ENCODE peak calls at places on chromosomes 7 and 10, in seven cellular contexts. X is AG04450, B is HepG2, O is fibroblast of the aortic adventitia, G is heart right ventricle, F is body of pancreas, C is HCT116. E is an unnamed sample.

GRCh38 chr10:13669182-13669860 is 82.6 kb downstream of the PRPF18 start:
- DNase-seq in O (no peak), C (no peak), F (no peak), G (no peak), X (no peak), B (no peak), E (no peak)

GRCh38 chr10:85609509-85609908 is 757.1 kb downstream of the GRID1 start:
- DNase-seq in G (no peak), O (no peak), C (no peak), B (no peak), F (no peak), X (no peak), E (no peak)

GRCh38 chr10:60496181-60496580 is 106.5 kb upstream of the ANK3 start:
- DNase-seq in O (peak), G (no peak), C (no peak), F (no peak), X (no peak), B (no peak), E (peak)

GRCh38 chr10:14261341-14261740 is 69.4 kb downstream of the FRMD4A start:
- DNase-seq in G (no peak), C (no peak), F (no peak), X (no peak), B (no peak), O (no peak), E (no peak)

GRCh38 chr10:114642729-114643128 is 15.3 kb downstream of the ABLIM1 start:
- DNase-seq in X (no peak), B (no peak), F (peak), G (no peak), O (no peak), C (no peak), E (no peak)

GRCh38 chr7:143974457-143974856 is 19.8 kb downstream of the OR2F1 start:
- DNase-seq in B (peak), C (no peak), X (no peak), G (no peak), F (no peak), O (no peak), E (no peak)

GRCh38 chr7:116522247-116522646 is 2.6 kb upstream of the CAV1 start:
- DNase-seq in C (peak), X (no peak), B (peak), F (no peak), G (no peak), O (peak), E (peak)

GRCh38 chr7:69732203-69732602 is 133.9 kb downstream of the AUTS2 start:
- DNase-seq in G (no peak), X (no peak), B (peak), F (peak), O (peak), C (no peak), E (peak)

GRCh38 chr10:31401287-31401686 is 82.3 kb downstream of the ZEB1 start:
- DNase-seq in B (no peak), C (no peak), F (no peak), X (no peak), G (no peak), O (no peak), E (no peak)

GRCh38 chr7:114663502-114663901 is 248.9 kb downstream of the FOXP2 start:
- DNase-seq in B (peak), F (no peak), G (no peak), X (peak), O (peak), C (peak), E (peak)

GRCh38 chr10:3099291-3100092 is 32.1 kb downstream of the PFKP start:
- DNase-seq in X (peak), G (no peak), B (peak), C (no peak), F (no peak), O (peak), E (peak)

GRCh38 chr7:158279539-158280466 is 307.8 kb downstream of the PTPRN2 start:
- DNase-seq in C (no peak), F (peak), G (no peak), O (no peak), X (no peak), B (no peak), E (no peak)

GRCh38 chr7:55540226-55540858 is 32.0 kb downstream of the VOPP1 start:
- DNase-seq in C (no peak), F (no peak), G (no peak), X (no peak), B (no peak), O (no peak), E (no peak)

GRCh38 chr10:32059472-32059871 is 3.2 kb upstream of the KIF5B start:
- DNase-seq in C (no peak), X (no peak), O (no peak), B (peak), G (no peak), F (no peak), E (no peak)

GRCh38 chr10:36412942-36413341 is 712.5 kb upstream of the ANKRD30A start:
- DNase-seq in F (no peak), G (no peak), B (no peak), C (no peak), X (no peak), O (no peak), E (no peak)

GRCh38 chr7:21939136-21939857 is 6.4 kb downstream of the CDCA7L start:
- DNase-seq in B (no peak), F (no peak), X (no peak), C (no peak), G (no peak), O (peak), E (peak)

GRCh38 chr7:72546586-72546985 is 134.4 kb upstream of the CALN1 start:
- DNase-seq in C (no peak), G (no peak), F (no peak), X (no peak), O (no peak), B (no peak), E (no peak)

GRCh38 chr7:37921340-37921805 is 933 bp downstream of the EPDR1 start:
- DNase-seq in C (no peak), O (peak), F (peak), B (peak), G (no peak), X (no peak), E (no peak)

GRCh38 chr7:157561816-157562410 is 225.1 kb downstream of the DNAJB6 start:
- DNase-seq in X (no peak), G (no peak), F (no peak), O (no peak), B (no peak), C (no peak), E (no peak)

GRCh38 chr7:50824882-50825281 is 42.2 kb upstream of the GRB10 start:
- DNase-seq in X (no peak), B (peak), C (no peak), O (no peak), F (no peak), G (no peak), E (no peak)

GRCh38 chr10:5518143-5518542 is 6.6 kb upstream of the CALML3 start:
- DNase-seq in O (no peak), X (no peak), C (no peak), F (peak), B (peak), G (no peak), E (no peak)

GRCh38 chr10:62744136-62744535 is 60.4 kb upstream of the ADO start:
- DNase-seq in B (no peak), G (no peak), C (no peak), O (peak), X (no peak), F (no peak), E (no peak)

GRCh38 chr7:51006483-51007235 is 224.0 kb upstream of the GRB10 start:
- DNase-seq in X (no peak), G (no peak), F (no peak), B (no peak), O (no peak), C (no peak), E (no peak)

GRCh38 chr10:4028027-4028471 is 243.0 kb upstream of the KLF6 start:
- DNase-seq in X (peak), G (no peak), O (no peak), B (no peak), C (no peak), F (no peak), E (no peak)

GRCh38 chr7:151330181-151330580 is 11.4 kb upstream of the NUB1 start:
- DNase-seq in F (no peak), C (no peak), B (no peak), X (no peak), G (no peak), O (no peak), E (no peak)

GRCh38 chr7:96040250-96040772 is 268.0 kb downstream of the DYNC1I1 start:
- DNase-seq in G (no peak), C (no peak), O (no peak), F (no peak), X (no peak), B (no peak), E (no peak)

GRCh38 chr7:134832367-134832766 is 52.9 kb downstream of the CALD1 start:
- DNase-seq in B (no peak), G (no peak), O (no peak), C (no peak), F (no peak), X (no peak), E (no peak)

GRCh38 chr7:73740771-73741170 is 2.2 kb upstream of the ABHD11 start:
- DNase-seq in X (no peak), F (no peak), O (no peak), C (no peak), G (no peak), B (no peak), E (no peak)

GRCh38 chr7:73741600-73741999 is 3.0 kb upstream of the ABHD11 start:
- DNase-seq in O (no peak), X (no peak), B (no peak), G (no peak), C (no peak), F (no peak), E (no peak)

GRCh38 chr7:73740212-73740611 is 1.6 kb upstream of the ABHD11 start:
- DNase-seq in F (no peak), X (no peak), O (no peak), C (no peak), G (no peak), B (no peak), E (no peak)

GRCh38 chr7:73742753-73743641 is 4.4 kb upstream of the ABHD11 start:
- DNase-seq in O (no peak), B (peak), F (peak), G (no peak), C (peak), X (no peak), E (no peak)

DNA sequence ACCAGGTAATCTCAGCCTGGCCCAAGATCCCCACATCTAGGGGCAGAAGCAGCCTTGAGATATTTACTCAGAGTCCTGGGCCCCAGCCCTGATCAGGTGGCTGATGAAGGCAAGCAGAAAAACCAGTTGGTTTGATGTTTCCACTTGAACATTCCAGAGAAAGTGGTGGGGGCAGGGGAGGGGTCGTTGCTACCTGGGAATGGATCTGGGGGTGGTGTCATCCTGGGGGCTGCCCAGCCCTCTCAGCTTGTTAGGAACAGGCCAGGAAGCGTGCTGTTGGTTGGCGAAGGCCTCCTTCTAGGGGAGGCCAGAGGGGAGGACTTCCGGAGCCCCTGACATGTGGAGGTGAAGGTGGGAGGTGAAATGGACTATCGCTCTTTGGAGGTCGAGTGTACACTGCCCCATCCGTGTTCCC is 3.7 kb upstream of the ABHD11 start:
- DNase-seq in O (no peak), F (peak), G (no peak), X (no peak), B (no peak), C (no peak), E (no peak)
- H3K4me3 ChIP-seq in O (no peak), F (no peak), G (no peak), X (no peak), B (peak), C (peak), E (no peak)

DNA sequence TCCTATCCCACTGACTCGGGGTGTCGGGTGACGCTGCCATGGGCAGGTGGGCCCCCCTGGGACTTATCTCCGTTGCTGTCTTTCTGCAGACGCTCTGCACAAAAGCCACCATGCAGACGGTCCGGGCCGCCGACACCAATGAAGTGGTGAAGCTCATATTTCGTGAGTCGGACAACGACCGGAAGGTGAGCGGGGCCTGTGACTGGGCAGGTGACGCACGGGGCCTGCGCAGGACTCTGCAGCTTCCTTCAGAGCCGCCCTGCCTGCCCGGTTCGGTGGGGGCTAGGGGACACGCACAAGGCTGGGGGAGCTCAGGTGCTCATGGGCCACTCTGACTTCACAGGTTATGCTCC is 36.5 kb downstream of the NKX6-2 start:
- DNase-seq in G (no peak), B (no peak), F (no peak), X (no peak), C (no peak), O (no peak), E (no peak)
- TF ChIP-seq CTCF in G (no peak), B (no peak), F (no peak), X (no peak), C (no peak), O (no peak), E (no peak)

DNA sequence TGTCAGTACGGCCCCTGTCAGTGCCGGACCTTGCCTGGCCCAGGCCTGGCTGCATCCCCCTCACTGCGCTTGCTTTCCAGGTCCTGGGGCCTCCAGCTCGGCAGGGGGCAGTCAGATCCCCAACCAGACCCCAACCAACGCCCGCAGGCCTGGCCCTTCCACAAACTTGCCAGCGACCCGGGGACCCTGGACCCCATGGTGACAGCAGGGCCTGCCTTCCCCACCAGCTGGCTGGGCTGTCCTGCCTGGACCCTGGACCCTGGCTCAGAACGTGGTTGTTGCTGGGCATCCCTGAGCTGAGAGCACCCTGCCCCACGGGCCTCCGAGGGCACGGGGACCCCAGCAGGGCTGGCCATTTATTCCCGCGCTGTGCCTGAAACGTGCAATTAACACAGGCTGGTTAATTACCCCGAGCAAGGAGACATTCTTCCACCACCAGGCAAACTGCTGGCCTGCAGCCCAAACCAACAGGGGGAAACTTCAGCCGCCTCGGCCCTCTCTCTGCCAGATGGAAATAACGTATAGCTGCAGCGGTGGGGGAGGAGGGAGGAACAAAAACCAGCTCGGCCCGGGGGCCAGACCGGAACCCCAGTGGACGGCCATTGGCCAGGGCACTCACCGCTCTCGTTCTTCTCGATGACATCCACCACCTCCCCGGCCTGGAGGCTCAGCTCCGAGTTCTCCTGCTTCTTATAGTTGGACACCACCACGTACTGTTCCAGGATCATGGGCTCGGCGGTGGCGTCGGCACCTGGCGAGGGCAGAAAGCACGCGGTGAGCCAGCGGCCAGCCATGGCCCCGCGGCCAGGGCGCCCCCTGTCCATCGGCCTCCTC is 167.1 kb downstream of the NEURL1 start:
- DNase-seq in O (peak), X (no peak), F (no peak), G (no peak), C (no peak), B (peak), E (peak)
- H3K4me3 ChIP-seq in O (peak), X (peak), F (peak), G (peak), C (peak), B (peak), E (peak)

DNA sequence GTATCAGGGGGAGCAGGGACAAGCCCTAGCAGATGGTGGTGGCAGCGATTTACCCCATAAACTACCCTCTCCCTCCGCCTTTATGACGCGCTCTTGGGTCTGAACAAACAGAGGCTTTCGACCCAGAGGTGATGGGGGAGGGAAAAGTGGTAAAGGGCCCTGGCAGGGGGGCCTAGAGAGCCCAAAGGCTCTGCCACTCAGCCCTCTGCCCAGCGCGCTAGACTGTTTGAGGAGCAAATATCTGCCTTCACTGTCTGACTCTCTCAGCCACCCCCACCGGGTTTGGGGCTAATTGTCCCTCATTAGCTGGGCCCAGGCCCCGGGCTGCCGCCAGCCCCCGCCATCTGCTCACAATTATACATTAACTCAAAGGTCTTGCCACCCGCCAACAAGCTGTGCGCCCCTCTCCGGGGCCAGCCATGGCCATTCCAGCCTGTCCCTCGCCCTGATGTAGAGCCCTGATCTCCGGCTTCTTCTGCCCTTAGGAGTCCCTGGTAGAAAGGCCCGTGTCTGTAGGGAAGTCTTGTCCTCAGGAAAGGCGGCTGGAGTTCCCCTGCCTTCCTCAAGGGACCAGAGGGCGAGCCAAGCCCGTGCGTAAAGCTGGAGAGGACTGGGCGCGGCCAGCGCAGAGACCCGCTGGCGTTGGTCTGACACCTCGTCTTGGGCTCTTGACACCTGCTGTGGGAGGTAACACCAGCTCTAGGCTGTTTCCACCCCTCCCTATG is 1.9 kb upstream of the PAX4 start:
- DNase-seq in F (no peak), C (no peak), B (no peak), X (no peak), O (no peak), G (no peak), E (no peak)
- TF ChIP-seq CTCF in F (no peak), C (no peak), B (no peak), X (no peak), O (no peak), G (no peak), E (no peak)

GRCh38 chr10:104416851-104417250 is 63.2 kb downstream of the CFAP58 start:
- DNase-seq in B (no peak), C (no peak), G (no peak), F (no peak), X (no peak), O (no peak), E (no peak)

GRCh38 chr10:104417629-104418292 is 64.1 kb downstream of the CFAP58 start:
- DNase-seq in G (no peak), X (no peak), B (no peak), F (no peak), C (no peak), O (no peak), E (peak)

GRCh38 chr10:104415526-104416165 is 62.0 kb downstream of the CFAP58 start:
- DNase-seq in B (no peak), C (no peak), G (no peak), F (no peak), X (no peak), O (no peak), E (no peak)

DNA sequence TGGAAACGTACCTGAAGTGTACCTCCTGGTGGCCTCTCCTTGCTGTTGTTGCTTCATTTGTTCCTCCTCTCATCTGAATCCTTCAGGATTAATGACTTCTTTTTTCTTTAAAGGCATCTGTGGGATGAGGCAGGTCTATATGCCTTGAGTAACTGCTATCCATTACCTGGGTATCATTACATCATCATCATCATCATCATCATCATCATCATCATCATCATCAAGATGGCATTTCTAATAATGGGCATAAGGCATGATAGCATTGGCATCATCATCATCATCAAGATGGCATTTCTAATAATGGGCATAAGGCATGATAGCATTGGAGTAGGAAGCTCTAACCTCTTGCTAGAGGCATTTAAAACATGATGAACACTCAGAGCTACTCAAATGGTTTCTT is 59.9 kb downstream of the CFAP58 start:
- DNase-seq in X (no peak), G (no peak), B (no peak), O (no peak), F (no peak), C (no peak), E (no peak)
- H3K4me3 ChIP-seq in X (no peak), G (no peak), B (no peak), O (no peak), F (no peak), C (no peak), E (no peak)

GRCh38 chr7:148485618-148486017 is 104.9 kb upstream of the C7orf33 start:
- DNase-seq in B (no peak), F (no peak), X (no peak), G (no peak), O (no peak), C (no peak), E (no peak)
- TF ChIP-seq CTCF in B (peak), F (no peak), X (no peak), G (no peak), O (no peak), C (peak), E (no peak)

DNA sequence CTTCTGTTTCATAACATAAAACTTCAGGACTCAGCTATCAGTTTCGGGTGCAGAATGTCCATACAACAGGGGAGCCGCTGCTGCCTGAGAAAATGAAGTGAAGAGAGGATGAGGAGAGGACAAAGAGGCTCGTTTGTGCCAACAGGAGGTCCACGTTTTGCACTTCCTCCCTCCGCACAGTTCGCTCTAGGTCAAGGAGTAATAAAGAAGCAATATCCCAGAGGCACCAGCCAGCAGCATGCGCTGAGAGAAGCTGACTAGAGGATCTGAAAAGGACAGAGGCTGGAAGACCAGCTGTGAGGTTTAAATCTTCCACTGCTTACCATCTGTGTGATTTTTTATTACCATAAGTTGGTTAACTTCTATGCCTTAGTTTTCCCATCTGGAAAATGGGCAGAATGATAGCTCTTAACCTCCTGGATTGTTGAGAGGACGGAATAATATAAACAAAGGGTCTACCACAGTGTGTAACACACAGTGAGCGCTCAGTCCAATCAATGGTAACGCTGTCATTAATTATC is 697 bp downstream of the GPAM start:
- DNase-seq in G (no peak), C (no peak), B (no peak), O (no peak), F (no peak), X (no peak), E (peak)
- H3K4me3 ChIP-seq in G (peak), C (peak), B (no peak), O (peak), F (peak), X (peak), E (peak)